ENCODE peak calls at places on chromosomes 4 and X, in nine cellular contexts. Q is NT2/D1, R is T1000, F is H4, H is GM23248, U is progenitor cell of endocrine pancreas, P is iPS-NIHi11, V is lung, C is Calu3. L is an unnamed sample.
A peak's percentile ranks its signal among the peaks of the same experiment; 100 is the strongest.

GRCh38 chrX:136823175-136823574 is 42.4 kb upstream of the ARHGEF6 start:
- DNase-seq in Q (no peak), R (no peak), F (no peak), H (peak; percentile 73), U (no peak), P (no peak), V (no peak), C (no peak), L (no peak)

GRCh38 chrX:21972721-21973120 is 32.2 kb downstream of the SMS start:
- DNase-seq in Q (no peak), R (no peak), F (peak; percentile 7), H (peak; percentile 79), U (no peak), P (no peak), V (no peak), C (peak; percentile 41), L (no peak)

GRCh38 chr4:88158360-88159136 is at the start of gene ABCG2:
- DNase-seq in Q (peak; percentile 69), R (peak; percentile 31), F (peak; percentile 70), H (peak; percentile 72), U (peak; percentile 24), P (peak; percentile 52), V (no peak), C (peak; percentile 1), L (no peak)

GRCh38 chrX:154714925-154715324 is 36.0 kb downstream of the GAB3 start:
- DNase-seq in Q (peak; percentile 35), R (peak; percentile 4), F (peak; percentile 49), H (peak; percentile 44), U (no peak), P (peak; percentile 63), V (no peak), C (peak; percentile 51), L (no peak)

GRCh38 chr4:28973591-28974350 is 1746.4 kb upstream of the PCDH7 start:
- DNase-seq in Q (no peak), R (no peak), F (no peak), H (peak; percentile 1), U (no peak), P (no peak), V (no peak), C (no peak), L (no peak)

GRCh38 chrX:275967-276587 is 5.1 kb upstream of the PLCXD1 start:
- DNase-seq in Q (no peak), R (no peak), F (no peak), H (peak; percentile 70), U (no peak), P (peak; percentile 85), V (peak; percentile 80), C (peak; percentile 69), L (no peak)

GRCh38 chr4:119493419-119493818 is 135.2 kb downstream of the PDE5A start:
- DNase-seq in Q (no peak), R (no peak), F (no peak), H (peak; percentile 42), U (no peak), P (no peak), V (no peak), C (no peak), L (no peak)

GRCh38 chr4:41323706-41324105 is 67.0 kb downstream of the UCHL1 start:
- DNase-seq in Q (no peak), R (no peak), F (no peak), H (no peak), U (no peak), P (no peak), V (no peak), C (no peak), L (no peak)

GRCh38 chr4:73434311-73434710 is 1.7 kb upstream of the AFP start:
- DNase-seq in Q (no peak), R (no peak), F (no peak), H (peak; percentile 47), U (no peak), P (peak; percentile 48), V (no peak), C (no peak), L (no peak)